ENCODE peak calls at places on chromosomes 11 and 22, in four cellular contexts. W, B, Z and X are unnamed samples.

GRCh38 chr11:12182650-12183511 is 72.5 kb downstream of the MICAL2 start:
- DNase-seq in W (peak), B (no peak), Z (peak), X (peak)

GRCh38 chr11:57460017-57460755 is at the start of gene RTN4RL2:
- DNase-seq in W (no peak), B (no peak), Z (peak), X (peak)

GRCh38 chr11:44559207-44559943 is 6.1 kb upstream of the CD82 start:
- DNase-seq in W (no peak), B (no peak), Z (peak), X (peak)

GRCh38 chr11:10856689-10857603 is 907 bp downstream of the ZBED5 start:
- DNase-seq in W (no peak), B (peak), Z (peak), X (peak)

GRCh38 chr11:116714902-116715301 is 57.9 kb downstream of the BUD13 start:
- DNase-seq in W (no peak), B (no peak), Z (no peak), X (no peak)

GRCh38 chr22:34380532-34380931 is 460.3 kb upstream of the LARGE1 start:
- DNase-seq in W (no peak), B (no peak), Z (no peak), X (no peak)

GRCh38 chr22:20319041-20319744 is 667 bp downstream of the DGCR6L start:
- DNase-seq in W (no peak), B (no peak), Z (peak), X (peak)

GRCh38 chr11:35064114-35064800 is 74.7 kb upstream of the CD44 start:
- DNase-seq in W (peak), B (no peak), Z (no peak), X (peak)

GRCh38 chr11:26095340-26095739 is 236.6 kb upstream of the ANO3 start:
- DNase-seq in W (no peak), B (no peak), Z (no peak), X (no peak)

GRCh38 chr11:1239596-1240205 is 16.8 kb downstream of the MUC5B start:
- DNase-seq in W (no peak), B (no peak), Z (no peak), X (no peak)

GRCh38 chr11:125165111-125165663 is 636 bp downstream of the PKNOX2 start:
- DNase-seq in W (no peak), B (no peak), Z (no peak), X (peak)